ENCODE peak calls at places on chromosome 7, in ten cellular contexts. J is right atrium auricular region; I is endothelial cell of umbilical vein; X is HCT116; C is heart right ventricle; W is transverse colon; N is effector memory CD4-positive, alpha-beta T cell; D is lower lobe of right lung; A is esophagus squamous epithelium; G is hepatocyte. B is an unnamed sample.

GRCh38 chr7:4140933-4141332 is 541.2 kb upstream of the FOXK1 start:
- DNase-seq in J (no peak), I (no peak), X (no peak), C (no peak), W (no peak), N (no peak), D (peak; percentile 33), A (no peak), G (no peak), B (no peak)

GRCh38 chr7:19009241-19009935 is 108.0 kb downstream of the TWIST1 start:
- DNase-seq in J (no peak), I (peak; percentile 11), X (no peak), C (no peak), W (no peak), N (no peak), D (no peak), A (no peak), G (no peak), B (no peak)

GRCh38 chr7:41592794-41593193 is 110.1 kb downstream of the INHBA start:
- DNase-seq in J (no peak), I (no peak), X (no peak), C (no peak), W (no peak), N (no peak), D (no peak), A (no peak), G (no peak), B (no peak)

GRCh38 chr7:126656165-126656564 is 596.6 kb downstream of the GRM8 start:
- DNase-seq in J (no peak), I (no peak), X (no peak), C (no peak), W (no peak), N (no peak), D (no peak), A (no peak), G (no peak), B (no peak)

GRCh38 chr7:151740180-151740845 is 136.6 kb downstream of the PRKAG2 start:
- DNase-seq in J (no peak), I (no peak), X (no peak), C (no peak), W (no peak), N (no peak), D (no peak), A (no peak), G (no peak), B (no peak)

GRCh38 chr7:33909755-33910154 is 4.4 kb downstream of the BMPER start:
- DNase-seq in J (no peak), I (no peak), X (no peak), C (no peak), W (no peak), N (no peak), D (no peak), A (no peak), G (no peak), B (no peak)

GRCh38 chr7:70460066-70460465 is 671.9 kb upstream of the GALNT17 start:
- DNase-seq in J (no peak), I (no peak), X (no peak), C (no peak), W (no peak), N (no peak), D (no peak), A (no peak), G (no peak), B (no peak)

GRCh38 chr7:12643644-12644043 is 43.8 kb upstream of the ARL4A start:
- DNase-seq in J (no peak), I (no peak), X (no peak), C (no peak), W (no peak), N (no peak), D (no peak), A (no peak), G (no peak), B (no peak)

DNA sequence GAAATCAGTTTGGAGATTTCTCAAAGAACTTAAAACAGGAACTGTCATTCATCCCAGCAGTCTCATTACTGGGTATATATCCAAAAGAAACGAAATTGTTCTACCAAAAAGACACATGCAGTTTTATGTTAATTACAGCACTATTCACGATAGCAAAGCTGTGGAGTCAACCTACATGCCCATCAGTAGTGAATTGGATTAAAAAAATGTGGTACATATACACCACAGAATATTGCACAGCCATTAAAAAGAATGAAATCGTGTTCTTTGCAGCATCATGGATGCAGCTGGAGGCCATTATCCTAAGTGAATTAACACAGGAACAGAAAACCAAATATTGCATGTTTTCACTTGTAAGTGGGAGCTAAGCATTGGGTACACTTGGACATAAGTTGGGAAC is 158.9 kb downstream of the CDK14 start:
- DNase-seq in J (no peak), I (no peak), X (no peak), C (no peak), W (no peak), N (no peak), D (no peak), A (no peak), G (no peak), B (no peak)
- H3K4me3 ChIP-seq in J (no peak overlapping the region), I (no peak overlapping the region), X (no peak overlapping the region), C (no peak overlapping the region), W (no peak overlapping the region), N (no peak overlapping the region), D (no peak overlapping the region), A (no peak overlapping the region), G (no peak overlapping the region), B (no peak overlapping the region)

DNA sequence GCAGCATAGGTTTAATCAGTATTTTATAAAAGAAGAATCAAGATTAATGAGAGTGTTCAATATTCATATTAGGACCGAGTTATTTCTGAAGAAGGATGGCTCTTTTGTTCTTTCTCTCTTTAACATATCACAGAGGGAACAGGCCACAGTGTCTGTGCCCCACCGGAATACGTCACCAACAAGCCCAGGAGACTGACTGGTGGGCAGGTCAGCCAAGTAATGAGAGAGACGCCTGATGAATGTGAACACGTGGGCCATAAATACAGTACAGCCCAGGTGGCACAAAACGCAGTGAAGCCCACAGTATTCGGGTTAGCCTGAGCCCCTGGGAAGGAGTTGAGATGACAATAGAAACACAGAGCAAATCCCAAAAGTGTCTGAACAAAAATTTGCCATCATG is 91.2 kb downstream of the KIAA1549 start:
- DNase-seq in J (no peak), I (no peak), X (no peak), C (no peak), W (no peak), N (no peak), D (no peak), A (no peak), G (no peak), B (no peak)
- H3K27ac ChIP-seq in J (no peak overlapping the region), I (no peak overlapping the region), X (no peak overlapping the region), C (no peak overlapping the region), W (no peak overlapping the region), N (no peak overlapping the region), D (no peak overlapping the region), A (no peak overlapping the region), G (peak overlapping the region; percentile 83), B (no peak overlapping the region)

GRCh38 chr7:26196305-26196704 is 4.2 kb downstream of the HNRNPA2B1 start:
- DNase-seq in J (no peak), I (no peak), X (no peak), C (no peak), W (no peak), N (no peak), D (no peak), A (no peak), G (no peak), B (no peak)

GRCh38 chr7:26197153-26198115 is 3.1 kb downstream of the HNRNPA2B1 start:
- DNase-seq in J (no peak), I (no peak), X (no peak), C (no peak), W (no peak), N (no peak), D (no peak), A (no peak), G (no peak), B (no peak)

GRCh38 chr7:26195182-26195581 is 5.4 kb downstream of the HNRNPA2B1 start:
- DNase-seq in J (no peak), I (no peak), X (no peak), C (no peak), W (no peak), N (no peak), D (no peak), A (no peak), G (no peak), B (no peak)

GRCh38 chr7:26193432-26194206 is 6.9 kb downstream of the HNRNPA2B1 start:
- DNase-seq in J (no peak), I (no peak), X (no peak), C (no peak), W (no peak), N (no peak), D (no peak), A (no peak), G (no peak), B (no peak)

DNA sequence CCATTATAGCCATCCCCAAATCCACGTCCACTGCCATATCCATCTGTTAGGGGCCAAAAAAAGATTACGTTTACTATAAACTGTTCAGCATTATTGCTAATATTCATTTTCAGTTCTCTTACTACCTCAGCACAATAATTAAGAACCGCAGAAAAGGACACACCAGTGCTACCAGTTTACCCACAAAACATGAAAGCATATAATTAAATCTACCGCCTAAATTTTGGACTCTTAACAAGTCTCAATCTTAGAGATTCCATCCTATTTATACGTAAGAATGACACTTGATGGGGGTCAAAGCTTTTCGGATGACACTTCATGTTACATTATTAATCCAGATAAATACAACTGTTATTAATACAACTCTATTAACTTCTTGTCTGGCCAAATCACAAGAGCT is 4.7 kb downstream of the HNRNPA2B1 start:
- DNase-seq in J (no peak), I (no peak), X (no peak), C (no peak), W (no peak), N (no peak), D (no peak), A (no peak), G (no peak), B (no peak)
- H3K4me3 ChIP-seq in J (no peak overlapping the region), I (no peak overlapping the region), X (no peak overlapping the region), C (no peak overlapping the region), W (peak overlapping the region; percentile 80), N (peak overlapping the region; percentile 21), D (peak overlapping the region; percentile 83), A (peak overlapping the region; percentile 91), G (no peak overlapping the region), B (peak overlapping the region; percentile 4)

GRCh38 chr7:1887251-1887650 is 217.2 kb downstream of the ELFN1 start:
- DNase-seq in J (no peak), I (no peak), X (no peak), C (no peak), W (no peak), N (no peak), D (no peak), A (no peak), G (no peak), B (no peak)

GRCh38 chr7:1889091-1889490 is 219.0 kb downstream of the ELFN1 start:
- DNase-seq in J (no peak), I (no peak), X (no peak), C (no peak), W (no peak), N (no peak), D (no peak), A (no peak), G (no peak), B (no peak)

GRCh38 chr7:1888425-1888824 is 218.3 kb downstream of the ELFN1 start:
- DNase-seq in J (no peak), I (no peak), X (no peak), C (no peak), W (no peak), N (no peak), D (no peak), A (no peak), G (no peak), B (no peak)

GRCh38 chr7:1890289-1891235 is 220.5 kb downstream of the ELFN1 start:
- DNase-seq in J (no peak), I (no peak), X (no peak), C (no peak), W (no peak), N (no peak), D (no peak), A (no peak), G (no peak), B (no peak)

GRCh38 chr7:1889556-1890181 is 219.6 kb downstream of the ELFN1 start:
- DNase-seq in J (no peak), I (no peak), X (no peak), C (no peak), W (no peak), N (no peak), D (no peak), A (no peak), G (no peak), B (no peak)
- H3K27ac ChIP-seq in J (no peak overlapping the region), I (no peak overlapping the region), X (no peak overlapping the region), C (no peak overlapping the region), W (no peak overlapping the region), N (no peak overlapping the region), D (no peak overlapping the region), A (no peak overlapping the region), G (no peak overlapping the region), B (no peak overlapping the region)

B was measured in ascending aorta.